ENCODE peak calls at places on chromosomes 3 and 15, in four cellular contexts. U is GM20000, I is AG08396, P is epithelial cell of esophagus. S is an unnamed sample.
A peak's percentile ranks its signal among the peaks of the same experiment; 100 is the strongest.

GRCh38 chr15:80998252-80998651 is 2.5 kb upstream of the TLNRD1 start:
- DNase-seq in U (no peak), I (no peak), P (no peak), S (no peak)

GRCh38 chr3:186523022-186523421 is 21.2 kb downstream of the CRYGS start:
- DNase-seq in U (no peak), I (no peak), P (no peak), S (no peak)

GRCh38 chr3:102480139-102480538 is 45.3 kb downstream of the ZPLD1 start:
- DNase-seq in U (no peak), I (no peak), P (no peak), S (no peak)

GRCh38 chr3:42226470-42227425 is 39.2 kb downstream of the CCK start:
- DNase-seq in U (no peak), I (no peak), P (peak; percentile 29), S (no peak)

GRCh38 chr3:137259709-137260108 is 301.9 kb downstream of the IL20RB start:
- DNase-seq in U (no peak), I (no peak), P (no peak), S (no peak)

GRCh38 chr15:90836296-90836871 is 32.0 kb upstream of the FURIN start:
- DNase-seq in U (no peak), I (peak; percentile 61), P (peak; percentile 71), S (no peak)

GRCh38 chr3:195085356-195086130 is 185.4 kb downstream of the XXYLT1 start:
- DNase-seq in U (no peak), I (no peak), P (no peak), S (no peak)

GRCh38 chr15:40960926-40961325 is 7.7 kb downstream of the CHAC1 start:
- DNase-seq in U (no peak), I (no peak), P (no peak), S (no peak)

GRCh38 chr3:10762611-10763247 is 53.3 kb upstream of the SLC6A11 start:
- DNase-seq in U (no peak), I (no peak), P (no peak), S (no peak)

GRCh38 chr3:99515891-99516290 is 122.5 kb upstream of the COL8A1 start:
- DNase-seq in U (no peak), I (no peak), P (no peak), S (no peak)

GRCh38 chr3:64488938-64489337 is 198.9 kb downstream of the ADAMTS9 start:
- DNase-seq in U (no peak), I (no peak), P (no peak), S (no peak)

GRCh38 chr3:107236661-107237375 is 140.4 kb upstream of the CCDC54 start:
- DNase-seq in U (no peak), I (no peak), P (peak; percentile 53), S (no peak)

GRCh38 chr15:88649286-88649733 is 10.5 kb downstream of the ISG20 start:
- DNase-seq in U (peak; percentile 54), I (peak; percentile 79), P (peak; percentile 81), S (no peak)

GRCh38 chr3:159911011-159911663 is 77.5 kb upstream of the IL12A start:
- DNase-seq in U (peak; percentile 55), I (peak; percentile 29), P (no peak), S (no peak)

GRCh38 chr3:191397771-191398170 is 63.2 kb upstream of the PYDC2 start:
- DNase-seq in U (no peak), I (no peak), P (no peak), S (no peak)

GRCh38 chr15:25738171-25738792 is 124.8 kb downstream of the ATP10A start:
- DNase-seq in U (no peak), I (no peak), P (peak; percentile 2), S (no peak)

GRCh38 chr3:107846282-107846852 is 244.5 kb downstream of the CD47 start:
- DNase-seq in U (peak; percentile 44), I (peak; percentile 66), P (peak; percentile 84), S (no peak)

GRCh38 chr15:98363416-98363815 is 284.9 kb upstream of the IGF1R start:
- DNase-seq in U (no peak), I (no peak), P (no peak), S (no peak)

GRCh38 chr3:111285691-111286090 is 214.1 kb downstream of the NECTIN3 start:
- DNase-seq in U (no peak), I (no peak), P (no peak), S (no peak)

GRCh38 chr3:155981669-155982068 is 111.2 kb downstream of the GMPS start:
- DNase-seq in U (no peak), I (no peak), P (no peak), S (no peak)

GRCh38 chr3:52504977-52505376 is 9.8 kb downstream of the STAB1 start:
- DNase-seq in U (no peak), I (no peak), P (no peak), S (no peak)

GRCh38 chr15:38991126-38991525 is 426.5 kb upstream of the RASGRP1 start:
- DNase-seq in U (no peak), I (peak; percentile 15), P (peak; percentile 50), S (no peak)

GRCh38 chr3:173221010-173221409 is 80.0 kb upstream of the SPATA16 start:
- DNase-seq in U (no peak), I (no peak), P (peak; percentile 14), S (no peak)

GRCh38 chr3:49641921-49642707 is 32.0 kb upstream of the APEH start:
- DNase-seq in U (no peak), I (no peak), P (no peak), S (no peak)

GRCh38 chr3:183802989-183803388 is 22.4 kb downstream of the MAP6D1 start:
- DNase-seq in U (no peak), I (no peak), P (no peak), S (no peak)

GRCh38 chr15:58852347-58852746 is 81.1 kb downstream of the SLTM start:
- DNase-seq in U (no peak), I (no peak), P (no peak), S (no peak)

GRCh38 chr3:180888992-180889560 is 23.4 kb upstream of the FXR1 start:
- DNase-seq in U (no peak), I (no peak), P (no peak), S (no peak)

GRCh38 chr3:161171113-161171512 is 50.0 kb upstream of the NMD3 start:
- DNase-seq in U (no peak), I (peak; percentile 70), P (peak; percentile 72), S (peak; percentile 30)

GRCh38 chr15:55897560-55898336 is 95.7 kb downstream of the NEDD4 start:
- DNase-seq in U (peak; percentile 31), I (peak; percentile 62), P (peak; percentile 86), S (no peak)

GRCh38 chr3:172707967-172708366 is 2.9 kb downstream of the NCEH1 start:
- DNase-seq in U (no peak), I (peak; percentile 18), P (no peak), S (no peak)

GRCh38 chr3:11364181-11364580 is 92.0 kb downstream of the ATG7 start:
- DNase-seq in U (no peak), I (peak; percentile 59), P (no peak), S (no peak)

GRCh38 chr3:153210660-153211059 is 48.6 kb downstream of the RAP2B start:
- DNase-seq in U (no peak), I (no peak), P (peak; percentile 89), S (no peak)

GRCh38 chr3:156687023-156687422 is 12.6 kb downstream of the TIPARP start:
- DNase-seq in U (peak; percentile 18), I (no peak), P (no peak), S (no peak)

GRCh38 chr15:98025237-98025636 is 64.7 kb downstream of the ARRDC4 start:
- DNase-seq in U (no peak), I (no peak), P (peak; percentile 94), S (no peak)

S was measured in GOT3.